ENCODE peak calls at places on chromosomes 7 and 10, in six cellular contexts. R is neural crest cell, Z is spleen, D is ovary, S is brain microvascular endothelial cell, W is thoracic aorta. L is an unnamed sample.
A peak's percentile ranks its signal among the peaks of the same experiment; 100 is the strongest.

GRCh38 chr10:127322286-127322685 is 125.9 kb upstream of the INSYN2A start:
- DNase-seq in S (no peak), D (no peak), Z (no peak), R (no peak), W (no peak), L (no peak)

GRCh38 chr10:107442035-107442505 is 277.6 kb upstream of the SORCS1 start:
- DNase-seq in R (no peak), W (no peak), Z (no peak), S (no peak), D (no peak), L (no peak)

GRCh38 chr10:110868981-110869380 is 2.7 kb upstream of the PDCD4 start:
- DNase-seq in D (no peak), S (no peak), W (no peak), R (no peak), Z (no peak), L (no peak)

GRCh38 chr10:86298501-86299001 is 68.0 kb downstream of the GRID1 start:
- DNase-seq in R (no peak), S (no peak), Z (peak; percentile 59), W (no peak), D (no peak), L (no peak)

GRCh38 chr10:26931223-26931622 is 70.5 kb upstream of the ABI1 start:
- DNase-seq in D (peak; percentile 19), Z (peak; percentile 79), R (peak; percentile 34), W (no peak), S (no peak), L (no peak)

GRCh38 chr7:26091933-26092332 is 60.1 kb upstream of the NFE2L3 start:
- DNase-seq in Z (no peak), S (no peak), D (no peak), R (no peak), W (no peak), L (no peak)

GRCh38 chr7:30171753-30172447 is 37.1 kb downstream of the MTURN start:
- DNase-seq in S (peak; percentile 22), Z (no peak), D (no peak), W (no peak), R (no peak), L (no peak)

GRCh38 chr7:18356195-18356645 is 139.3 kb upstream of the HDAC9 start:
- DNase-seq in Z (no peak), S (no peak), R (peak; percentile 6), D (no peak), W (no peak), L (no peak)

GRCh38 chr7:70143089-70144044 is 545.1 kb downstream of the AUTS2 start:
- DNase-seq in W (no peak), S (no peak), D (no peak), R (no peak), Z (no peak), L (no peak)

GRCh38 chr7:1340640-1341360 is 108.1 kb downstream of the UNCX start:
- DNase-seq in R (no peak), W (no peak), Z (peak; percentile 65), S (no peak), D (no peak), L (no peak)

GRCh38 chr10:51145388-51145787 is 71.1 kb downstream of the PRKG1 start:
- DNase-seq in Z (no peak), D (no peak), W (no peak), R (no peak), S (no peak), L (no peak)

GRCh38 chr7:7565746-7566650 is 686 bp upstream of the MIOS start:
- DNase-seq in W (no peak), Z (peak; percentile 81), D (peak; percentile 34), R (no peak), S (no peak), L (peak; percentile 46)

GRCh38 chr7:99553039-99553438 is 1.1 kb upstream of the FAM200A start:
- DNase-seq in Z (no peak), D (no peak), W (no peak), R (no peak), S (no peak), L (no peak)

GRCh38 chr7:135768990-135769389 is 20.4 kb upstream of the FAM180A start:
- DNase-seq in W (no peak), Z (no peak), D (no peak), S (no peak), R (no peak), L (no peak)

GRCh38 chr7:27737591-27737990 is 2.4 kb upstream of the TAX1BP1 start:
- DNase-seq in R (no peak), D (no peak), W (no peak), S (no peak), Z (no peak), L (no peak)

GRCh38 chr10:60105195-60105812 is 198.9 kb upstream of the CCDC6 start:
- DNase-seq in D (no peak), W (no peak), S (no peak), R (no peak), Z (no peak), L (no peak)

GRCh38 chr10:107898392-107898791 is 733.9 kb upstream of the SORCS1 start:
- DNase-seq in Z (no peak), S (no peak), W (no peak), D (no peak), R (no peak), L (no peak)

GRCh38 chr7:99642099-99642498 is 25.4 kb downstream of the ZSCAN25 start:
- DNase-seq in R (no peak), D (no peak), Z (no peak), S (no peak), W (no peak), L (no peak)

GRCh38 chr7:3206101-3206500 is 95.0 kb upstream of the SDK1 start:
- DNase-seq in D (no peak), Z (peak; percentile 9), W (no peak), S (no peak), R (no peak), L (no peak)

GRCh38 chr10:34954142-34954541 is 136.0 kb downstream of the CUL2 start:
- DNase-seq in Z (no peak), S (no peak), R (no peak), W (no peak), D (no peak), L (peak; percentile 64)

GRCh38 chr7:150830957-150831356 is 21.4 kb upstream of the AOC1 start:
- DNase-seq in W (no peak), S (no peak), D (no peak), R (no peak), Z (no peak), L (no peak)

GRCh38 chr10:326894-327635 is 191.8 kb downstream of the ZMYND11 start:
- DNase-seq in W (no peak), D (no peak), S (no peak), Z (no peak), R (no peak), L (no peak)

GRCh38 chr10:327889-328809 is 192.9 kb downstream of the ZMYND11 start:
- DNase-seq in D (no peak), Z (no peak), W (no peak), R (no peak), S (no peak), L (no peak)

GRCh38 chr10:326350-326749 is 191.1 kb downstream of the ZMYND11 start:
- DNase-seq in Z (no peak), R (no peak), D (no peak), S (no peak), W (no peak), L (no peak)

GRCh38 chr10:331186-331585 is 195.9 kb downstream of the ZMYND11 start:
- DNase-seq in S (no peak), D (no peak), Z (no peak), R (no peak), W (no peak), L (no peak)

DNA sequence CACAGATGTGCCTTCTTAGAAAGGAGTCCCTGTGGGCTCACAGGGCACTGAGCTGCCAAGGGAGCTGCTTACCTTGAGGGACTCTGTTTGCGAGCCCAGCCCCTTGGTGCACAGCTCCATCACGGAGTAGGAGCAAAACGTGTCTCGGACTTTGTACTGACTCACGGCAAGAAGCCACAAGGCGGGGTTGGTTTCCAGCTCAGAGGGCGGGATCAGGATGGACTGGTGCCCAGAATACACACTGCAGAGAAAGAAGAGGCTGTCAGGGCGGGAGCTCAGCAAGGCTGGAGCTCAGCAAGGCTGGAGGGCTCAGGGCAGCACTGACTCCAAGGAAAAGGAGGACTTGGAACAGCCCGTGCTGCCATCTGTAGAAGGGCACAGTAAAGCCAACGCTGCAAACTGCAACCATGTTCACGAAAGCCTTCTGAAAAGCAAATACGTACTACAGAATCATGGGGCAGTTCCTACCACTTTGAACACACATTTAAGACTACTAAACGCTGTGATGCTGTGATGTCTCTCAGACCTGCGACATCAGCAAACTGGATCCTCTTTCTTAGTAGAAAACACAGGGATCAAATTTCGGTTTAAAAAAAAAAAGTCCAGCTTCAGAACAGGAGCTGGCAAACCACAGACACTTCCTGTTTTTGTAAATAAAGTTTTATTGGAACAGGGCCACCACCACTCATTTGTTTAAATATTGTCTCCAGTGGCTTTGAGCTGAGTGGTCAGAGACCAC is 194.3 kb downstream of the ZMYND11 start:
- DNase-seq in S (peak; percentile 96), D (peak; percentile 87), R (no peak), W (peak; percentile 85), Z (no peak), L (no peak)
- TF ChIP-seq CTCF in S (peak; percentile 22), D (no peak), R (no peak), W (no peak), Z (no peak), L (no peak)

GRCh38 chr10:24552346-24553016 is 171.2 kb downstream of the ARHGAP21 start:
- DNase-seq in R (no peak), D (no peak), Z (no peak), S (no peak), W (no peak), L (no peak)
- TF ChIP-seq CTCF in R (peak; percentile 56), D (no peak), Z (no peak), S (peak; percentile 64), W (no peak), L (peak; percentile 59)

DNA sequence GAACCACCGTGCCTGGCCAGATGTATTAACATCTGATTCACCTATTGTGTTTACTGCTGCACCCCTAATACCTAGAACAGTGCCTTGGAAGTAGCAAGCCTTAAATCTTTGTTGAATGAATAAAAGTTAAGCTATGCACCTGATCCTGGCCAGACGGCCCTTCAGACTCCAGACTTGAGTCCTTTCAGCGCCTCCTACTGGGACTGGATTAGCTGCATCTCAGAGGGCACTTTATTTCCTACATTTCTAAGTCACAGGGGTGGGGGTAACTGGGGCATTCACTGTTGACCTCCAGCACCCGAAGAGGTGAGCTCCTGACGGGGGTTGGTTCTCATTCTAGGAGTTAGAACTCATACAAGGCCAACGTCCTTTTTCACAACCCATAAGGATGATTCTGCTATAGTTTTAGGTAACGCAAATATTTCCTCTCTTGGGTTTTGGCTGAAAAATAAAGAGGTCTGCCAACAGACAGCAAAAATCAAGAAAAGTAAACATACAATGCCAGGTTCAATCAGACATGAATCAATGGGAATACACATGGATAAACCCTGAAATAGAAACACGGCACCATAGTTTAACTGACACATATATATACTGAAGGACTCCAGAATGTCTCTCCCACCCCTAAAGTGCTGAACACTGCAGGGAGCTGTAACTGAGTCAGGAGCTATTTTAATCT is 48.0 kb upstream of the DLG5 start:
- DNase-seq in W (no peak), R (peak; percentile 32), S (peak; percentile 53), Z (no peak), D (no peak), L (no peak)
- TF ChIP-seq CTCF in W (no peak), R (peak; percentile 59), S (peak; percentile 72), Z (no peak), D (no peak), L (no peak)

GRCh38 chr7:141014523-141015395 is at the start of gene MRPS33:
- DNase-seq in R (peak; percentile 89), S (peak; percentile 94), Z (peak; percentile 99), W (peak; percentile 91), D (peak; percentile 93), L (peak; percentile 85)
- TF ChIP-seq CTCF in R (peak; percentile 67), S (peak; percentile 63), Z (peak; percentile 25), W (no peak), D (no peak), L (no peak)